ENCODE peak calls at places on chromosome 12, in eight cellular contexts. Z is IMR-90; S is upper lobe of right lung; X is MM.1S; Y is CD8-positive, alpha-beta memory T cell; H is PC-9; C is mesendoderm; M is adrenal gland. N is an unnamed sample. For H3K4me1, the result is how much of the 10 kb centered on the place peaks cover.

GRCh38 chr12:48342980-48343379 is 7.7 kb downstream of the ZNF641 start:
- DNase-seq in C (no peak), Z (no peak), H (no peak), X (no peak), Y (no peak), M (no peak), S (no peak), N (no peak)

GRCh38 chr12:95634622-95635621 is 83.6 kb upstream of the USP44 start:
- DNase-seq in Z (peak), X (no peak), C (no peak), Y (no peak), M (no peak), H (no peak), S (no peak), N (no peak)

GRCh38 chr12:110198386-110198785 is 74.2 kb downstream of the IFT81 start:
- DNase-seq in Y (no peak), M (no peak), S (no peak), Z (peak), C (no peak), X (no peak), H (no peak), N (no peak)

GRCh38 chr12:79020106-79020505 is 155.5 kb downstream of the SYT1 start:
- DNase-seq in M (no peak), S (no peak), X (no peak), H (no peak), Z (peak), Y (no peak), C (no peak), N (no peak)

GRCh38 chr12:42260518-42260917 is 22.5 kb upstream of the YAF2 start:
- DNase-seq in M (no peak), C (no peak), H (no peak), S (no peak), X (no peak), Z (no peak), Y (no peak), N (no peak)

GRCh38 chr12:62758216-62758615 is 176.7 kb downstream of the PPM1H start:
- DNase-seq in M (no peak), Z (peak), H (no peak), Y (no peak), S (no peak), C (no peak), X (no peak), N (no peak)

GRCh38 chr12:46373303-46374182 is 970 bp upstream of the SLC38A2 start:
- DNase-seq in H (peak), M (peak), Z (peak), C (peak), Y (peak), X (peak), S (peak), N (peak)

GRCh38 chr12:6827982-6828670 is at the start of gene P3H3:
- DNase-seq in C (peak), X (no peak), S (no peak), M (no peak), Y (no peak), H (no peak), Z (peak), N (no peak)

GRCh38 chr12:2640281-2640680 is 154.5 kb upstream of the FKBP4 start:
- DNase-seq in X (no peak), Y (no peak), S (no peak), H (no peak), Z (no peak), M (no peak), C (no peak), N (no peak)

GRCh38 chr12:70543444-70543843 is 93.8 kb downstream of the PTPRB start:
- DNase-seq in X (no peak), C (peak), Y (no peak), M (no peak), S (no peak), Z (peak), H (peak), N (no peak)

GRCh38 chr12:3442397-3442796 is 48.6 kb upstream of the PRMT8 start:
- DNase-seq in Z (no peak), S (no peak), X (no peak), H (no peak), Y (no peak), M (no peak), C (no peak), N (no peak)

GRCh38 chr12:106082216-106083175 is 56.3 kb downstream of the NUAK1 start:
- DNase-seq in C (no peak), Z (peak), M (no peak), Y (no peak), S (no peak), H (no peak), X (no peak), N (no peak)

GRCh38 chr12:2613674-2614073 is 181.1 kb upstream of the FKBP4 start:
- DNase-seq in Y (no peak), X (no peak), Z (peak), M (peak), C (no peak), S (no peak), H (no peak), N (no peak)

GRCh38 chr12:2163172-2163927 is 110.6 kb downstream of the CACNA1C start:
- DNase-seq in H (no peak), S (no peak), X (no peak), Z (peak), C (no peak), M (peak), Y (no peak), N (no peak)

GRCh38 chr12:52014567-52015392 is 8.0 kb downstream of the TAMALIN start:
- DNase-seq in X (no peak), C (no peak), Y (no peak), H (no peak), S (no peak), Z (no peak), M (no peak), N (no peak)

GRCh38 chr12:9090220-9090619 is 25.5 kb downstream of the A2M start:
- DNase-seq in X (no peak), Z (no peak), C (no peak), Y (no peak), M (no peak), H (no peak), S (no peak), N (no peak)

GRCh38 chr12:79707830-79708229 is 17.1 kb upstream of the PAWR start:
- DNase-seq in C (no peak), Z (no peak), H (no peak), M (no peak), S (no peak), X (no peak), Y (no peak), N (peak)

GRCh38 chr12:113161415-113162016 is 12.0 kb downstream of the CFAP73 start:
- DNase-seq in Z (no peak), X (no peak), H (no peak), Y (no peak), S (no peak), C (peak), M (peak), N (peak)

GRCh38 chr12:57744194-57744776 is 554 bp upstream of the TSPAN31 start:
- DNase-seq in M (peak), Y (no peak), X (peak), Z (peak), C (no peak), H (peak), S (peak), N (peak)

GRCh38 chr12:99957866-99958466 is 26.8 kb downstream of the ANKS1B start:
- DNase-seq in H (no peak), C (no peak), Y (no peak), X (no peak), S (no peak), M (no peak), Z (no peak), N (no peak)

GRCh38 chr12:75315518-75315917 is 14.6 kb downstream of the CAPS2 start:
- DNase-seq in Y (no peak), Z (peak), H (no peak), C (peak), M (no peak), X (no peak), S (no peak), N (no peak)

GRCh38 chr12:124428136-124428791 is 133.4 kb downstream of the RFLNA start:
- DNase-seq in X (no peak), H (no peak), Y (no peak), Z (peak), C (no peak), S (no peak), M (no peak), N (no peak)

GRCh38 chr12:12999276-12999958 is 648 bp downstream of the HEBP1 start:
- DNase-seq in X (no peak), H (no peak), Y (no peak), S (no peak), C (no peak), Z (no peak), M (no peak), N (no peak)

GRCh38 chr12:88247241-88247643 is 105.1 kb downstream of the TMTC3 start:
- DNase-seq in S (no peak), Y (no peak), X (no peak), H (no peak), C (no peak), Z (peak), M (no peak), N (no peak)

GRCh38 chr12:64685605-64686004 is 73.6 kb downstream of the GNS start:
- DNase-seq in Y (no peak), C (no peak), H (no peak), X (no peak), S (no peak), Z (no peak), M (no peak), N (no peak)

GRCh38 chr12:46452776-46453175 is 80.2 kb upstream of the SLC38A2 start:
- DNase-seq in H (no peak), M (no peak), S (no peak), Y (no peak), X (no peak), C (no peak), Z (no peak), N (no peak)

GRCh38 chr12:57166971-57167371 is 19.6 kb upstream of the LRP1-AS start:
- DNase-seq in S (no peak), C (no peak), Z (peak), X (no peak), M (no peak), Y (no peak), H (peak), N (no peak)

GRCh38 chr12:17609152-17609551 is 480.8 kb downstream of the RERGL start:
- DNase-seq in Y (no peak), H (no peak), M (no peak), S (no peak), Z (no peak), C (no peak), X (no peak), N (no peak)

GRCh38 chr12:92538970-92539749 is 163.6 kb upstream of the PLEKHG7 start:
- DNase-seq in C (no peak), Y (no peak), S (no peak), Z (peak), H (peak), M (no peak), X (peak), N (no peak)

GRCh38 chr12:7068240-7068993 is 7.9 kb downstream of the C1S start:
- DNase-seq in X (no peak), Z (peak), H (peak), C (no peak), Y (no peak), S (no peak), M (no peak), N (no peak)

GRCh38 chr12:123232472-123232806 is 502 bp downstream of the MPHOSPH9 start:
- DNase-seq in X (no peak), H (no peak), Z (no peak), C (no peak), Y (no peak), M (no peak), S (no peak), N (no peak)

GRCh38 chr12:123223241-123223668 is 9.7 kb downstream of the MPHOSPH9 start:
- DNase-seq in S (no peak), H (no peak), Y (peak), C (no peak), M (no peak), Z (no peak), X (no peak), N (no peak)

GRCh38 chr12:123231931-123232330 is 1.0 kb downstream of the MPHOSPH9 start:
- DNase-seq in Y (no peak), S (no peak), C (no peak), Z (no peak), H (no peak), M (no peak), X (no peak), N (no peak)

GRCh38 chr12:123225443-123225842 is 7.5 kb downstream of the MPHOSPH9 start:
- DNase-seq in H (no peak), C (no peak), S (no peak), M (no peak), Y (no peak), X (no peak), Z (no peak), N (no peak)

DNA sequence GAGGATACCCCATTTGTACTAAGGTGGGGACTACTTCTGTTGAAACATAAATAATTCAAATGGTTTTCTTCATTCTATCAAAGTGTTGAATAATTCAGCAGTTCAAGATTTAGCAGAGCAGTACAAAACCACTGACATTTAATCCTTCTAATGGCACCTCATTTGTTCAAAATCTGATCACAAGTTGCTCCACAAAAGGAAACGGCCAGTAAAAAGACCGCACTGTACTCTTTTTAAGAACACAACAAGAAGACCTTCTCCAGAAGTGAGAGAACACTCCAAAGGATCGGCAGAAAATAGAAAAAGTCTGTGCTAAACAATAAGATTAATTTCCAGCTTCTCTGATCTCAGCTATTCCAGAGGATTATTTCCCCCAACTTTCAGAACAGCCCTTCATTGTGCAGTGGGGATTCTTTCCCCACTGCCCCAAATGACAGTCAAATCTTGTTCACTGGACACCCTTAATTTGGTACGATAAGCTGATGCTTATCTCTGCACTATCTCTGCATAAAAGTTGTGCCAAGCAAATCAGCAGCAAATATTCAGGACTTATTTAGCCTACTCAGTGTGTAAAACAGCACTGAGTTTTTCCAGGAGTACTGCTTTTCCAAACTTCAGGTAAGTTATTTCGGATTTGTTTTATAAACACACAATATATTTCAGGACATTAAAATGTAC is 5.2 kb downstream of the MPHOSPH9 start:
- DNase-seq in Z (no peak), Y (no peak), H (no peak), X (no peak), C (no peak), M (no peak), S (no peak), N (no peak)
- H3K4me3 ChIP-seq in Z (no peak), Y (no peak), H (no peak), X (no peak), C (no peak), M (no peak), S (no peak), N (no peak)

GRCh38 chr12:80848858-80849257 is 88.9 kb downstream of the LIN7A start:
- DNase-seq in Z (no peak), S (no peak), H (no peak), M (no peak), C (no peak), Y (no peak), X (no peak), N (no peak)

GRCh38 chr12:80847575-80847974 is 90.2 kb downstream of the LIN7A start:
- DNase-seq in C (peak), S (no peak), H (no peak), M (no peak), X (no peak), Z (no peak), Y (no peak), N (no peak)

GRCh38 chr12:80849367-80849766 is 88.4 kb downstream of the LIN7A start:
- DNase-seq in M (no peak), H (no peak), S (no peak), X (no peak), Z (no peak), C (peak), Y (no peak), N (no peak)

DNA sequence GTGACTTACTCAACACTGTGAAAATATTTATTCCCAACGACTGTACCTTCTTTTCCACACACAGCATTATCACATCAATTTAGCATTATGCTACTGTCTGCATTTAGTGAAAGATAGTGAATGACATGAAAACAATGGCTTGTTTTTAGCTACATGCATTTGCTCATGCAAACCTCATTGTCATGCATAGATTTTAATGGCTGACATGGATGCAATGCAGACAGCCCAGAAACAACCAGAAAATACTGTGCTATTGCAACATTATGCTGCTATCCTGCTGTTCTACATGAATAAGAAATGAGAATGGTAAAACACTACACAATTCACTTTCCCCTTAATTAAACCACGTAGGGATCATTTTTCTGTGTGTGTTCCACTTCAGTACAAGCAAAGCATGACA is 90.8 kb downstream of the LIN7A start:
- DNase-seq in C (peak), M (no peak), Z (no peak), X (no peak), H (no peak), S (no peak), Y (no peak), N (no peak)
- H3K4me1 ChIP-seq in C (under half), M (under half), Z (under half), X (under half), H (under half), S (under half), Y (under half), N (under half)

GRCh38 chr12:121133838-121134237 is 1.2 kb downstream of the P2RX7 start:
- DNase-seq in M (no peak), X (no peak), S (no peak), Z (no peak), H (no peak), C (no peak), Y (no peak), N (no peak)
- H3K4me3 ChIP-seq in M (no peak), X (peak), S (peak), Z (no peak), H (no peak), C (no peak), Y (no peak), N (no peak)

DNA sequence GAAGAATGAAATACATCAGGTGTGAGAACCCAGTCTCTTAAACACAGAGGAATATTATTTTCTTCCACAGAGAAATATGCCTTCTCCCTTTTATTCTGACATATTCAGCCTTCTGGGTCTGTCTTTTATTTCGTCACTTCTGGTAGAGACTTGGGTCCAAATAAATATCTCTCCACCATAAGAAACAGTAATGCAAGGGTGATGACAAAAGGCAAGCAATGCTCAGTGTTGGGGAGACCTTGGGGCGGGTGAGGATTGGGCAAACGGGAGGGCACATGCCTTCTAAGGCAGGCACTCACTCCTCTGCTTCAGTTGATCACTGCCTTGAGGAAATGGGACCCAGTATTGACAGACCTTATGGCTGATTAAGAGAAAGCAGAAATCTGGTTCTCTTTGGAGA is 6.7 kb upstream of the SOCS2 start:
- DNase-seq in M (no peak), Z (no peak), Y (no peak), H (no peak), C (no peak), S (no peak), X (no peak), N (no peak)
- H3K4me1 ChIP-seq in M (under half), Z (under half), Y (under half), H (under half), C (under half), S (under half), X (under half), N (under half)

GRCh38 chr12:119182701-119183493 is 4.2 kb downstream of the HSPB8 start:
- DNase-seq in X (no peak), H (no peak), Z (peak), C (no peak), S (no peak), Y (no peak), M (no peak), N (no peak)
- H3K4me3 ChIP-seq in X (no peak), H (no peak), Z (no peak), C (no peak), S (peak), Y (no peak), M (no peak), N (no peak)

GRCh38 chr12:53618340-53618739 is 7.8 kb downstream of the ATF7 start:
- DNase-seq in S (no peak), H (no peak), C (no peak), M (no peak), Z (no peak), X (peak), Y (no peak), N (no peak)
- H3K4me1 ChIP-seq in S (half or more), H (under half), C (under half), M (half or more), Z (under half), X (under half), Y (under half), N (under half)

GRCh38 chr12:69417741-69418167 is 52.4 kb upstream of the FRS2 start:
- DNase-seq in Y (no peak), M (no peak), X (no peak), Z (no peak), S (no peak), H (no peak), C (no peak), N (peak)

GRCh38 chr12:69419701-69420100 is 50.5 kb upstream of the FRS2 start:
- DNase-seq in Z (no peak), C (peak), M (no peak), X (no peak), S (no peak), H (no peak), Y (no peak), N (no peak)

GRCh38 chr12:69417231-69417630 is 53.0 kb upstream of the FRS2 start:
- DNase-seq in Y (no peak), Z (no peak), H (no peak), X (no peak), S (no peak), M (no peak), C (no peak), N (peak)

GRCh38 chr12:69412655-69413054 is 53.1 kb downstream of the YEATS4 start:
- DNase-seq in S (no peak), C (no peak), M (no peak), H (no peak), Y (no peak), Z (no peak), X (no peak), N (no peak)

DNA sequence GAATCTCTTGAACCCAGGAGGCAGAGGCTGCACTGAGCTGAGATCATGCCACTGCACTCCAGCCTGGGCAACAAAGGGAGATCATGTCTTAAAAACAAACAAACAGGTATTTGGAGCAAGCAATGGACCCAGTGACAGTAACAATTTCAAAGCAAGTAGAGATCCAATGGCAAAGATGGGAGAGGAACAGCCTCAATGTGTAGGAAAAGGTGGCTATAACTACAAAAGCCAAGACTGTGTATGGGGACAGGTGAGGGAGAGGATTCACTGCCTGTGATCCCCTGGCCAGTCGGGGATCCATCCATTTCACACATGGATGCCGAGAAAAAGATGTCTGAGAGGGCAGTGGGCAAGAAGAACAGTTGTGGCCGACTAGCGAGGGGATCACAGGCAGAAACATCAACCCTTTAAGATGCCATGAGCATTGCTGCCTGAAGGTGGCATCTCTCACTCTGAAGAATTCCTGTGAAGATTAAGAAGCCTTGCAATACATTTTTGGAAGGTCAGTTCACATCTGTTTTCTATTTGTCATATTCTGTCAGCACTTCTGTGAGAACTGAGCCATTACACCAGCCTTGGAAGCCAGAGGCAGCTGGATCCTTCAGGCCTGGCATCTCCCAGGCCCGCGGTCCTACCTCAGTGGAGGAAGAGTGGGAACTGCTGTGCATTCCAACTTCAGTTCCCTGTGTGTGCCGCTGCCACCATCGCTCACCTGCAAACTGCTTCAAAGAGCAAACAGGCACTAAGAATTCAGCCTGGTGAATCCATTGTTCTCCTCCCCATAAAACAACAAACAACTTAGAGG is 54.5 kb upstream of the FRS2 start:
- DNase-seq in C (peak), M (peak), S (no peak), Z (peak), Y (no peak), X (peak), H (peak), N (peak)
- H3K4me3 ChIP-seq in C (no peak), M (no peak), S (no peak), Z (no peak), Y (no peak), X (no peak), H (no peak), N (peak)

GRCh38 chr12:11881835-11882234 is 188.9 kb upstream of the BCL2L14 start:
- DNase-seq in M (no peak), Z (no peak), Y (no peak), S (no peak), H (no peak), C (no peak), X (no peak), N (no peak)
- H3K4me1 ChIP-seq in M (under half), Z (under half), Y (under half), S (under half), H (half or more), C (under half), X (under half), N (half or more)